ENCODE peak calls at places on chromosome 2, in ten cellular contexts. S is HCT116; N is IMR-90; A is HT-29; Q is T-helper 17 cell; O is stimulated activated CD8-positive, alpha-beta memory T cell treated with anti-CD3 and anti-CD28 coated beads, Interleukin-2, amount 100 ng/mL, for 1 hour; F is astrocyte of the spinal cord; L is GM12891; M is AG08396; D is neural progenitor cell. H is an unnamed sample.

GRCh38 chr2:199370150-199370780 is 87.5 kb downstream of the SATB2 start:
- DNase-seq in S (no peak), N (peak; percentile 15), A (no peak), Q (no peak), O (no peak), F (peak; percentile 8), L (no peak), M (no peak), D (no peak), H (no peak)

GRCh38 chr2:240235811-240236210 is 95.4 kb upstream of the OTOS start:
- DNase-seq in S (no peak), N (no peak), A (no peak), Q (no peak), O (no peak), F (no peak), L (no peak), M (no peak), D (no peak), H (no peak)

GRCh38 chr2:104867351-104868080 is 13.6 kb downstream of the POU3F3 start:
- DNase-seq in S (no peak), N (no peak), A (no peak), Q (no peak), O (no peak), F (peak; percentile 32), L (no peak), M (no peak), D (peak; percentile 68), H (no peak)

GRCh38 chr2:149451417-149452165 is 121.2 kb downstream of the LYPD6 start:
- DNase-seq in S (no peak), N (no peak), A (no peak), Q (no peak), O (no peak), F (no peak), L (no peak), M (no peak), D (no peak), H (no peak)

GRCh38 chr2:195503208-195503607 is 153.8 kb upstream of the SLC39A10 start:
- DNase-seq in S (no peak), N (no peak), A (no peak), Q (no peak), O (no peak), F (no peak), L (no peak), M (no peak), D (no peak), H (no peak)

GRCh38 chr2:6896930-6897759 is 19.6 kb downstream of the RSAD2 start:
- DNase-seq in S (peak; percentile 26), N (peak; percentile 10), A (peak; percentile 50), Q (no peak), O (no peak), F (peak; percentile 62), L (no peak), M (no peak), D (no peak), H (no peak)

GRCh38 chr2:97751752-97752151 is 38.4 kb downstream of the ZAP70 start:
- DNase-seq in S (no peak), N (peak; percentile 53), A (no peak), Q (no peak), O (no peak), F (peak; percentile 54), L (no peak), M (no peak), D (no peak), H (no peak)

GRCh38 chr2:198311020-198311419 is 506.6 kb downstream of the PLCL1 start:
- DNase-seq in S (no peak), N (no peak), A (no peak), Q (no peak), O (no peak), F (no peak), L (no peak), M (no peak), D (no peak), H (peak; percentile 29)

GRCh38 chr2:114122861-114123391 is 233.0 kb downstream of the ACTR3 start:
- DNase-seq in S (no peak), N (no peak), A (no peak), Q (no peak), O (no peak), F (no peak), L (no peak), M (no peak), D (no peak), H (no peak)

GRCh38 chr2:113157108-113157896 is 16.5 kb upstream of the PSD4 start:
- DNase-seq in S (no peak), N (no peak), A (peak; percentile 73), Q (peak; percentile 22), O (no peak), F (peak; percentile 20), L (peak; percentile 65), M (peak; percentile 39), D (peak; percentile 76), H (peak; percentile 82)

GRCh38 chr2:215626812-215627281 is 191.0 kb upstream of the FN1 start:
- DNase-seq in S (no peak), N (no peak), A (no peak), Q (no peak), O (no peak), F (peak; percentile 79), L (no peak), M (no peak), D (no peak), H (no peak)

GRCh38 chr2:209638346-209638745 is 133.3 kb upstream of the UNC80 start:
- DNase-seq in S (no peak), N (peak; percentile 27), A (peak; percentile 26), Q (no peak), O (no peak), F (peak; percentile 76), L (no peak), M (no peak), D (no peak), H (no peak)

GRCh38 chr2:210157546-210157945 is 13.7 kb downstream of the KANSL1L start:
- DNase-seq in S (no peak), N (no peak), A (no peak), Q (no peak), O (no peak), F (no peak), L (no peak), M (no peak), D (no peak), H (no peak)

GRCh38 chr2:203037026-203037425 is 22.4 kb downstream of the NBEAL1 start:
- DNase-seq in S (no peak), N (no peak), A (no peak), Q (no peak), O (no peak), F (no peak), L (no peak), M (no peak), D (no peak), H (no peak)

GRCh38 chr2:128901572-128902391 is 583.1 kb upstream of the HS6ST1 start:
- DNase-seq in S (no peak), N (no peak), A (no peak), Q (no peak), O (no peak), F (no peak), L (no peak), M (no peak), D (no peak), H (no peak)

GRCh38 chr2:45391866-45392265 is 219.2 kb downstream of the SRBD1 start:
- DNase-seq in S (no peak), N (peak; percentile 33), A (no peak), Q (no peak), O (no peak), F (peak; percentile 43), L (no peak), M (no peak), D (no peak), H (no peak)

GRCh38 chr2:68847751-68848150 is 23.4 kb downstream of the BMP10 start:
- DNase-seq in S (no peak), N (no peak), A (no peak), Q (no peak), O (no peak), F (no peak), L (no peak), M (no peak), D (no peak), H (no peak)

GRCh38 chr2:28054916-28055315 is 164.4 kb downstream of the BABAM2 start:
- DNase-seq in S (no peak), N (peak; percentile 67), A (no peak), Q (no peak), O (no peak), F (no peak), L (no peak), M (no peak), D (no peak), H (no peak)

GRCh38 chr2:39837856-39838453 is 58.9 kb upstream of the THUMPD2 start:
- DNase-seq in S (peak; percentile 21), N (peak; percentile 42), A (peak; percentile 50), Q (no peak), O (no peak), F (peak; percentile 38), L (no peak), M (peak; percentile 44), D (peak; percentile 35), H (no peak)

GRCh38 chr2:121596221-121597080 is 52.8 kb downstream of the CLASP1 start:
- DNase-seq in S (peak; percentile 33), N (peak; percentile 57), A (peak; percentile 86), Q (no peak), O (no peak), F (peak; percentile 57), L (peak; percentile 29), M (peak; percentile 47), D (peak; percentile 52), H (peak; percentile 61)

GRCh38 chr2:159290289-159290907 is 3.9 kb upstream of the WDSUB1 start:
- DNase-seq in S (peak; percentile 51), N (peak; percentile 94), A (peak; percentile 54), Q (no peak), O (no peak), F (peak; percentile 91), L (no peak), M (peak; percentile 64), D (no peak), H (no peak)

GRCh38 chr2:26572589-26572988 is 68.6 kb downstream of the CIB4 start:
- DNase-seq in S (no peak), N (no peak), A (no peak), Q (no peak), O (no peak), F (no peak), L (no peak), M (no peak), D (peak; percentile 53), H (no peak)

GRCh38 chr2:43934567-43934966 is 61.2 kb downstream of the LRPPRC start:
- DNase-seq in S (no peak), N (peak; percentile 19), A (no peak), Q (no peak), O (no peak), F (peak; percentile 16), L (no peak), M (no peak), D (no peak), H (no peak)

GRCh38 chr2:224059178-224059577 is 20.1 kb upstream of the SERPINE2 start:
- DNase-seq in S (no peak), N (no peak), A (no peak), Q (no peak), O (no peak), F (no peak), L (no peak), M (no peak), D (no peak), H (no peak)

GRCh38 chr2:12043131-12043530 is 296.7 kb downstream of the LPIN1 start:
- DNase-seq in S (no peak), N (no peak), A (no peak), Q (no peak), O (no peak), F (no peak), L (no peak), M (no peak), D (no peak), H (no peak)

GRCh38 chr2:241638940-241639339 is 1.4 kb downstream of the ATG4B start:
- DNase-seq in S (no peak), N (no peak), A (no peak), Q (no peak), O (no peak), F (no peak), L (no peak), M (no peak), D (no peak), H (no peak)

GRCh38 chr2:96315400-96316071 is 9.6 kb upstream of the ITPRIPL1 start:
- DNase-seq in S (no peak), N (peak; percentile 71), A (no peak), Q (no peak), O (no peak), F (peak; percentile 51), L (no peak), M (peak; percentile 61), D (no peak), H (no peak)

GRCh38 chr2:211473116-211473515 is 916.7 kb downstream of the CPS1 start:
- DNase-seq in S (no peak), N (no peak), A (no peak), Q (no peak), O (no peak), F (no peak), L (no peak), M (no peak), D (no peak), H (no peak)